ENCODE peak calls at places on chromosome 15, in seven cellular contexts. P is A673, N is choroid plexus epithelial cell, A is iPS DF 19.7, E is myocyte, S is T-helper 9 cell, O is aorta. C is an unnamed sample.

GRCh38 chr15:89912674-89913396 is at the start of gene ARPIN:
- DNase-seq in A (no peak), O (peak), E (peak), P (peak), N (peak), S (no peak), C (peak)

GRCh38 chr15:95556866-95557225 is 773.7 kb upstream of the NR2F2 start:
- DNase-seq in N (peak), P (no peak), E (no peak), O (peak), A (no peak), S (no peak), C (no peak)

GRCh38 chr15:80693682-80694623 is 1.2 kb upstream of the ABHD17C start:
- DNase-seq in N (peak), A (no peak), O (no peak), S (no peak), P (no peak), E (peak), C (no peak)

GRCh38 chr15:82272154-82272553 is 9.5 kb downstream of the SAXO2 start:
- DNase-seq in O (no peak), A (no peak), S (no peak), E (no peak), P (no peak), N (no peak), C (no peak)

GRCh38 chr15:90557651-90558084 is 27.9 kb downstream of the CRTC3 start:
- DNase-seq in N (peak), E (peak), A (no peak), S (no peak), P (no peak), O (peak), C (peak)

GRCh38 chr15:101152914-101153313 is 98.9 kb downstream of the CHSY1 start:
- DNase-seq in P (no peak), O (peak), E (no peak), N (no peak), A (no peak), S (no peak), C (peak)

GRCh38 chr15:55993804-55994539 is 560 bp upstream of the NEDD4 start:
- DNase-seq in N (peak), S (no peak), A (no peak), E (peak), O (no peak), P (peak), C (no peak)

GRCh38 chr15:68330911-68331310 is 53.4 kb downstream of the FEM1B start:
- DNase-seq in N (no peak), E (no peak), P (peak), S (no peak), A (no peak), O (no peak), C (no peak)

GRCh38 chr15:58040117-58040516 is 25.4 kb downstream of the ALDH1A2 start:
- DNase-seq in N (no peak), O (no peak), P (no peak), A (no peak), E (no peak), S (no peak), C (no peak)

GRCh38 chr15:60396964-60397771 is 618 bp downstream of the ANXA2 start:
- DNase-seq in A (no peak), P (peak), O (peak), E (peak), S (peak), N (peak), C (peak)

GRCh38 chr15:59224474-59224873 is 17.8 kb downstream of the LDHAL6B start:
- DNase-seq in N (peak), E (no peak), P (no peak), A (no peak), O (no peak), S (no peak), C (no peak)

GRCh38 chr15:68783226-68784054 is 37.3 kb downstream of the ANP32A start:
- DNase-seq in S (peak), O (no peak), A (peak), P (peak), N (peak), E (no peak), C (peak)

GRCh38 chr15:71651750-71652186 is 158.6 kb upstream of the NR2E3 start:
- DNase-seq in P (peak), S (no peak), N (peak), O (no peak), A (peak), E (peak), C (no peak)

GRCh38 chr15:87792250-87793030 is 464.1 kb downstream of the NTRK3 start:
- DNase-seq in N (peak), A (no peak), O (no peak), P (no peak), E (no peak), S (no peak), C (no peak)

GRCh38 chr15:33086500-33087141 is 107.9 kb downstream of the FMN1 start:
- DNase-seq in E (peak), O (no peak), N (peak), S (no peak), P (peak), A (no peak), C (no peak)

GRCh38 chr15:99424978-99425665 is 140.7 kb upstream of the MEF2A start:
- DNase-seq in E (peak), P (peak), O (peak), A (no peak), S (peak), N (peak), C (no peak)

GRCh38 chr15:32818758-32819405 is 101.1 kb downstream of the GREM1 start:
- DNase-seq in O (no peak), A (no peak), P (peak), N (peak), S (no peak), E (peak), C (no peak)

GRCh38 chr15:31267161-31268107 is 59.2 kb upstream of the KLF13 start:
- DNase-seq in O (no peak), A (no peak), N (no peak), P (no peak), E (no peak), S (no peak), C (no peak)

GRCh38 chr15:68235022-68235421 is 5.5 kb upstream of the CLN6 start:
- DNase-seq in S (no peak), N (no peak), E (no peak), A (no peak), O (no peak), P (no peak), C (no peak)

GRCh38 chr15:40927497-40928346 is 1.4 kb upstream of the DLL4 start:
- DNase-seq in E (peak), A (no peak), P (no peak), O (no peak), S (no peak), N (no peak), C (no peak)

GRCh38 chr15:75551076-75551475 is 28.0 kb downstream of the PTPN9 start:
- DNase-seq in A (no peak), S (no peak), O (no peak), E (no peak), N (peak), P (no peak), C (no peak)

GRCh38 chr15:29774900-29775299 is 47.4 kb downstream of the TJP1 start:
- DNase-seq in E (no peak), P (peak), N (peak), O (no peak), S (no peak), A (no peak), C (no peak)

GRCh38 chr15:95845862-95846515 is 484.5 kb upstream of the NR2F2 start:
- DNase-seq in E (no peak), N (peak), P (no peak), S (no peak), O (peak), A (no peak), C (no peak)

GRCh38 chr15:99163271-99164062 is 58.6 kb downstream of the SYNM start:
- DNase-seq in O (no peak), N (peak), P (peak), E (no peak), S (no peak), A (no peak), C (no peak)

GRCh38 chr15:41848595-41848994 is 9.9 kb downstream of the PLA2G4B start:
- DNase-seq in P (no peak), O (no peak), S (no peak), E (no peak), A (no peak), N (no peak), C (no peak)

GRCh38 chr15:44029003-44029402 is 166.1 kb downstream of the FRMD5 start:
- DNase-seq in A (no peak), N (no peak), E (peak), S (no peak), P (peak), O (no peak), C (no peak)

GRCh38 chr15:88015228-88015860 is 241.2 kb downstream of the NTRK3 start:
- DNase-seq in O (no peak), P (no peak), N (no peak), A (no peak), S (no peak), E (no peak), C (no peak)

GRCh38 chr15:83472151-83472550 is 25.0 kb downstream of the SH3GL3 start:
- DNase-seq in N (no peak), O (no peak), P (no peak), A (no peak), E (no peak), S (no peak), C (no peak)

GRCh38 chr15:73686781-73687256 is 2.6 kb downstream of the CD276 start:
- DNase-seq in A (no peak), N (peak), E (peak), O (no peak), P (no peak), S (no peak), C (no peak)

GRCh38 chr15:78023081-78023665 is 54.3 kb downstream of the TBC1D2B start:
- DNase-seq in S (no peak), A (no peak), N (no peak), O (no peak), P (no peak), E (peak), C (no peak)

GRCh38 chr15:48190932-48191573 is 412 bp upstream of the CTXN2 start:
- DNase-seq in S (peak), P (peak), N (peak), E (peak), O (peak), A (no peak), C (peak)

GRCh38 chr15:77738441-77739437 is 106.0 kb upstream of the LINGO1 start:
- DNase-seq in S (no peak), N (no peak), P (peak), A (no peak), O (no peak), E (peak), C (no peak)

GRCh38 chr15:33154366-33155166 is 39.9 kb downstream of the FMN1 start:
- DNase-seq in N (peak), S (no peak), A (no peak), E (peak), O (peak), P (peak), C (peak)

GRCh38 chr15:85579011-85579701 is 198.8 kb downstream of the AKAP13 start:
- DNase-seq in N (no peak), A (no peak), E (peak), P (no peak), S (no peak), O (no peak), C (no peak)

GRCh38 chr15:66701422-66702034 is 508 bp upstream of the SMAD6 start:
- DNase-seq in E (no peak), P (peak), A (no peak), N (no peak), S (peak), O (peak), C (peak)

C was measured in lower lobe of right lung.